ENCODE peak calls at places on chromosomes 12 and 14, in seven cellular contexts. One of them, this sample, is unnamed.

GRCh38 chr12:92278378-92278828 is 132.8 kb upstream of the BTG1 start:
- DNase-seq in pancreas: no peak
- DNase-seq in T-helper 22 cell: no peak
- DNase-seq in brain microvascular endothelial cell: no peak
- DNase-seq in RCC 7860: no peak
- DNase-seq in thoracic aorta: no peak
- DNase-seq in NCI-H510A: no peak
- DNase-seq in this sample: no peak

GRCh38 chr12:50924439-50925341 is 27.7 kb upstream of the HIGD1C start:
- DNase-seq in pancreas: peak
- DNase-seq in T-helper 22 cell: no peak
- DNase-seq in brain microvascular endothelial cell: peak
- DNase-seq in RCC 7860: no peak
- DNase-seq in thoracic aorta: peak
- DNase-seq in NCI-H510A: peak
- DNase-seq in this sample: peak

GRCh38 chr12:86623267-86623666 is 367.1 kb upstream of the MGAT4C start:
- DNase-seq in pancreas: no peak
- DNase-seq in T-helper 22 cell: no peak
- DNase-seq in brain microvascular endothelial cell: no peak
- DNase-seq in RCC 7860: no peak
- DNase-seq in thoracic aorta: no peak
- DNase-seq in NCI-H510A: no peak
- DNase-seq in this sample: no peak

GRCh38 chr14:56339855-56340701 is 221.9 kb downstream of the PELI2 start:
- DNase-seq in pancreas: no peak
- DNase-seq in T-helper 22 cell: no peak
- DNase-seq in brain microvascular endothelial cell: peak
- DNase-seq in RCC 7860: peak
- DNase-seq in thoracic aorta: peak
- DNase-seq in NCI-H510A: peak
- DNase-seq in this sample: peak

GRCh38 chr14:81471062-81471461 is 62.6 kb downstream of the SEL1L start:
- DNase-seq in pancreas: no peak
- DNase-seq in T-helper 22 cell: no peak
- DNase-seq in brain microvascular endothelial cell: no peak
- DNase-seq in RCC 7860: no peak
- DNase-seq in thoracic aorta: no peak
- DNase-seq in NCI-H510A: no peak
- DNase-seq in this sample: no peak

GRCh38 chr14:55221186-55221585 is 29.8 kb upstream of the DLGAP5 start:
- DNase-seq in pancreas: no peak
- DNase-seq in T-helper 22 cell: no peak
- DNase-seq in brain microvascular endothelial cell: peak
- DNase-seq in RCC 7860: peak
- DNase-seq in thoracic aorta: no peak
- DNase-seq in NCI-H510A: no peak
- DNase-seq in this sample: no peak

GRCh38 chr14:101380940-101381339 is 180.4 kb upstream of the DIO3 start:
- DNase-seq in pancreas: no peak
- DNase-seq in T-helper 22 cell: no peak
- DNase-seq in brain microvascular endothelial cell: no peak
- DNase-seq in RCC 7860: no peak
- DNase-seq in thoracic aorta: no peak
- DNase-seq in NCI-H510A: no peak
- DNase-seq in this sample: no peak

GRCh38 chr14:104396682-104397470 is 182.7 kb upstream of the C14orf180 start:
- DNase-seq in pancreas: no peak
- DNase-seq in T-helper 22 cell: no peak
- DNase-seq in brain microvascular endothelial cell: no peak
- DNase-seq in RCC 7860: no peak
- DNase-seq in thoracic aorta: no peak
- DNase-seq in NCI-H510A: no peak
- DNase-seq in this sample: no peak

GRCh38 chr14:96393292-96393691 is 1.4 kb downstream of the AK7 start:
- DNase-seq in pancreas: no peak
- DNase-seq in T-helper 22 cell: no peak
- DNase-seq in brain microvascular endothelial cell: no peak
- DNase-seq in RCC 7860: no peak
- DNase-seq in thoracic aorta: no peak
- DNase-seq in NCI-H510A: no peak
- DNase-seq in this sample: no peak

GRCh38 chr14:68140111-68140741 is 320.6 kb downstream of the RAD51B start:
- DNase-seq in pancreas: no peak
- DNase-seq in T-helper 22 cell: no peak
- DNase-seq in brain microvascular endothelial cell: peak
- DNase-seq in RCC 7860: peak
- DNase-seq in thoracic aorta: no peak
- DNase-seq in NCI-H510A: peak
- DNase-seq in this sample: peak

GRCh38 chr12:93526786-93527428 is 45.6 kb upstream of the SOCS2 start:
- DNase-seq in pancreas: no peak
- DNase-seq in T-helper 22 cell: no peak
- DNase-seq in brain microvascular endothelial cell: peak
- DNase-seq in RCC 7860: peak
- DNase-seq in thoracic aorta: no peak
- DNase-seq in NCI-H510A: no peak
- DNase-seq in this sample: no peak

GRCh38 chr12:16473610-16474326 is 126.3 kb downstream of the MGST1 start:
- DNase-seq in pancreas: no peak
- DNase-seq in T-helper 22 cell: no peak
- DNase-seq in brain microvascular endothelial cell: no peak
- DNase-seq in RCC 7860: no peak
- DNase-seq in thoracic aorta: no peak
- DNase-seq in NCI-H510A: no peak
- DNase-seq in this sample: peak

GRCh38 chr12:49842519-49843352 is at the start of gene BCDIN3D:
- DNase-seq in pancreas: peak
- DNase-seq in T-helper 22 cell: peak
- DNase-seq in brain microvascular endothelial cell: peak
- DNase-seq in RCC 7860: peak
- DNase-seq in thoracic aorta: peak
- DNase-seq in NCI-H510A: peak
- DNase-seq in this sample: peak

GRCh38 chr12:98259667-98260066 is 255.7 kb upstream of the TMPO start:
- DNase-seq in pancreas: no peak
- DNase-seq in T-helper 22 cell: no peak
- DNase-seq in brain microvascular endothelial cell: no peak
- DNase-seq in RCC 7860: no peak
- DNase-seq in thoracic aorta: no peak
- DNase-seq in NCI-H510A: no peak
- DNase-seq in this sample: no peak

GRCh38 chr12:108856170-108856427 is 1.3 kb downstream of the SSH1 start:
- DNase-seq in pancreas: peak
- DNase-seq in T-helper 22 cell: no peak
- DNase-seq in brain microvascular endothelial cell: no peak
- DNase-seq in RCC 7860: no peak
- DNase-seq in thoracic aorta: no peak
- DNase-seq in NCI-H510A: no peak
- DNase-seq in this sample: no peak

GRCh38 chr12:132395908-132396305 is 66.5 kb upstream of the GALNT9 start:
- DNase-seq in pancreas: peak
- DNase-seq in T-helper 22 cell: no peak
- DNase-seq in brain microvascular endothelial cell: no peak
- DNase-seq in RCC 7860: no peak
- DNase-seq in thoracic aorta: no peak
- DNase-seq in NCI-H510A: no peak
- DNase-seq in this sample: no peak

GRCh38 chr12:115354007-115354452 is 670.1 kb upstream of the TBX3 start:
- DNase-seq in pancreas: no peak
- DNase-seq in T-helper 22 cell: no peak
- DNase-seq in brain microvascular endothelial cell: peak
- DNase-seq in RCC 7860: peak
- DNase-seq in thoracic aorta: peak
- DNase-seq in NCI-H510A: no peak
- DNase-seq in this sample: no peak

GRCh38 chr12:130401703-130402102 is 64.0 kb downstream of the PIWIL1 start:
- DNase-seq in pancreas: no peak
- DNase-seq in T-helper 22 cell: no peak
- DNase-seq in brain microvascular endothelial cell: no peak
- DNase-seq in RCC 7860: no peak
- DNase-seq in thoracic aorta: no peak
- DNase-seq in NCI-H510A: peak
- DNase-seq in this sample: no peak

GRCh38 chr12:58530421-58531067 is 389.8 kb downstream of the LRIG3 start:
- DNase-seq in pancreas: no peak
- DNase-seq in T-helper 22 cell: no peak
- DNase-seq in brain microvascular endothelial cell: no peak
- DNase-seq in RCC 7860: peak
- DNase-seq in thoracic aorta: no peak
- DNase-seq in NCI-H510A: no peak
- DNase-seq in this sample: no peak

GRCh38 chr12:2970744-2971143 is 11.5 kb downstream of the TEAD4 start:
- DNase-seq in pancreas: no peak
- DNase-seq in T-helper 22 cell: no peak
- DNase-seq in brain microvascular endothelial cell: no peak
- DNase-seq in RCC 7860: no peak
- DNase-seq in thoracic aorta: no peak
- DNase-seq in NCI-H510A: peak
- DNase-seq in this sample: no peak

GRCh38 chr14:56635041-56635440 is 55.4 kb downstream of the TMEM260 start:
- DNase-seq in pancreas: no peak
- DNase-seq in T-helper 22 cell: no peak
- DNase-seq in brain microvascular endothelial cell: no peak
- DNase-seq in RCC 7860: no peak
- DNase-seq in thoracic aorta: no peak
- DNase-seq in NCI-H510A: no peak
- DNase-seq in this sample: no peak

GRCh38 chr12:25110260-25110659 is 84.7 kb downstream of the DNAI7 start:
- DNase-seq in pancreas: no peak
- DNase-seq in T-helper 22 cell: no peak
- DNase-seq in brain microvascular endothelial cell: no peak
- DNase-seq in RCC 7860: no peak
- DNase-seq in thoracic aorta: no peak
- DNase-seq in NCI-H510A: no peak
- DNase-seq in this sample: no peak

GRCh38 chr12:23631991-23632390 is 317.5 kb downstream of the SOX5 start:
- DNase-seq in pancreas: no peak
- DNase-seq in T-helper 22 cell: no peak
- DNase-seq in brain microvascular endothelial cell: no peak
- DNase-seq in RCC 7860: no peak
- DNase-seq in thoracic aorta: no peak
- DNase-seq in NCI-H510A: no peak
- DNase-seq in this sample: no peak

GRCh38 chr14:68626386-68626785 is 166.5 kb downstream of the ZFP36L1 start:
- DNase-seq in pancreas: no peak
- DNase-seq in T-helper 22 cell: no peak
- DNase-seq in brain microvascular endothelial cell: no peak
- DNase-seq in RCC 7860: no peak
- DNase-seq in thoracic aorta: no peak
- DNase-seq in NCI-H510A: no peak
- DNase-seq in this sample: no peak

GRCh38 chr14:89240414-89240813 is 176.6 kb downstream of the FOXN3 start:
- DNase-seq in pancreas: no peak
- DNase-seq in T-helper 22 cell: no peak
- DNase-seq in brain microvascular endothelial cell: peak
- DNase-seq in RCC 7860: no peak
- DNase-seq in thoracic aorta: no peak
- DNase-seq in NCI-H510A: no peak
- DNase-seq in this sample: no peak